ENCODE peak calls at places on chromosomes 3 and 15, in nine cellular contexts. J, E, G, V, T, H, A, U and O are unnamed samples.
A peak's percentile ranks its signal among the peaks of the same experiment; 100 is the strongest.

GRCh38 chr3:35664460-35664919 is 25.2 kb downstream of the ARPP21 start:
- DNase-seq in J (peak; percentile 18), E (no peak), G (peak; percentile 32), V (peak; percentile 64), T (peak; percentile 71), H (no peak), A (no peak), U (no peak), O (no peak)

GRCh38 chr3:60756231-60756630 is 495.0 kb downstream of the FHIT start:
- DNase-seq in J (no peak), E (no peak), G (no peak), V (no peak), T (no peak), H (no peak), A (no peak), U (no peak), O (no peak)

GRCh38 chr3:156820687-156821070 is 5.5 kb upstream of the LEKR1 start:
- DNase-seq in J (no peak), E (no peak), G (peak; percentile 38), V (no peak), T (no peak), H (no peak), A (no peak), U (no peak), O (no peak)

GRCh38 chr15:90266485-90266884 is 1.0 kb downstream of the NGRN start:
- DNase-seq in J (peak; percentile 43), E (no peak), G (no peak), V (no peak), T (no peak), H (no peak), A (no peak), U (no peak), O (no peak)

GRCh38 chr3:181699171-181699903 is 12.4 kb upstream of the SOX2 start:
- DNase-seq in J (no peak), E (no peak), G (no peak), V (no peak), T (no peak), H (no peak), A (no peak), U (no peak), O (no peak)

GRCh38 chr3:42009456-42009855 is 47.6 kb upstream of the ULK4 start:
- DNase-seq in J (no peak), E (no peak), G (no peak), V (no peak), T (no peak), H (no peak), A (no peak), U (no peak), O (no peak)

GRCh38 chr3:193822492-193823220 is 229.6 kb downstream of the OPA1 start:
- DNase-seq in J (no peak), E (no peak), G (no peak), V (no peak), T (no peak), H (no peak), A (no peak), U (no peak), O (no peak)

GRCh38 chr3:121463745-121464144 is 82.0 kb downstream of the POLQ start:
- DNase-seq in J (no peak), E (no peak), G (no peak), V (no peak), T (no peak), H (no peak), A (no peak), U (no peak), O (no peak)

GRCh38 chr3:197561926-197562325 is 6.2 kb upstream of the BDH1 start:
- DNase-seq in J (no peak), E (no peak), G (peak; percentile 83), V (no peak), T (no peak), H (no peak), A (no peak), U (no peak), O (no peak)

GRCh38 chr3:184380210-184380626 is 364 bp downstream of the CHRD start:
- DNase-seq in J (peak; percentile 30), E (no peak), G (no peak), V (peak; percentile 72), T (peak; percentile 71), H (no peak), A (peak; percentile 43), U (peak; percentile 74), O (no peak)

GRCh38 chr15:91491131-91491950 is 362.2 kb upstream of the SLCO3A1 start:
- DNase-seq in J (peak; percentile 20), E (no peak), G (no peak), V (no peak), T (no peak), H (no peak), A (no peak), U (no peak), O (peak; percentile 22)

GRCh38 chr3:53202331-53203015 is 41.5 kb downstream of the PRKCD start:
- DNase-seq in J (no peak), E (no peak), G (no peak), V (no peak), T (no peak), H (no peak), A (no peak), U (no peak), O (no peak)

GRCh38 chr15:70098170-70098460 is 398 bp upstream of the TLE3 start:
- DNase-seq in J (no peak), E (no peak), G (peak; percentile 26), V (no peak), T (no peak), H (no peak), A (no peak), U (no peak), O (no peak)

GRCh38 chr3:146334151-146334550 is 83.2 kb upstream of the PLSCR4 start:
- DNase-seq in J (peak; percentile 54), E (no peak), G (no peak), V (peak; percentile 20), T (no peak), H (no peak), A (no peak), U (peak; percentile 28), O (no peak)

GRCh38 chr3:49422379-49423248 is at the start of gene AMT:
- DNase-seq in J (no peak), E (no peak), G (no peak), V (peak; percentile 65), T (peak; percentile 78), H (no peak), A (peak; percentile 67), U (no peak), O (no peak)

GRCh38 chr3:55770077-55770476 is 283.0 kb upstream of the WNT5A start:
- DNase-seq in J (no peak), E (no peak), G (no peak), V (no peak), T (no peak), H (no peak), A (no peak), U (no peak), O (no peak)

GRCh38 chr3:37575284-37575683 is 286.4 kb upstream of the CTDSPL start:
- DNase-seq in J (no peak), E (no peak), G (no peak), V (no peak), T (no peak), H (no peak), A (no peak), U (no peak), O (no peak)

GRCh38 chr3:37574177-37574958 is 287.3 kb upstream of the CTDSPL start:
- DNase-seq in J (no peak), E (no peak), G (no peak), V (no peak), T (no peak), H (no peak), A (no peak), U (no peak), O (no peak)

GRCh38 chr3:37569991-37570390 is 291.7 kb upstream of the CTDSPL start:
- DNase-seq in J (no peak), E (no peak), G (no peak), V (no peak), T (no peak), H (no peak), A (no peak), U (no peak), O (no peak)

GRCh38 chr3:37571269-37571668 is 290.4 kb upstream of the CTDSPL start:
- DNase-seq in J (peak; percentile 19), E (no peak), G (no peak), V (no peak), T (no peak), H (no peak), A (no peak), U (no peak), O (no peak)
- TF ChIP-seq CTCF in J (peak; percentile 12), E (peak; percentile 32), G (no peak), V (peak; percentile 44), T (no peak), H (peak; percentile 42), A (no peak), U (peak; percentile 23), O (no peak)

DNA sequence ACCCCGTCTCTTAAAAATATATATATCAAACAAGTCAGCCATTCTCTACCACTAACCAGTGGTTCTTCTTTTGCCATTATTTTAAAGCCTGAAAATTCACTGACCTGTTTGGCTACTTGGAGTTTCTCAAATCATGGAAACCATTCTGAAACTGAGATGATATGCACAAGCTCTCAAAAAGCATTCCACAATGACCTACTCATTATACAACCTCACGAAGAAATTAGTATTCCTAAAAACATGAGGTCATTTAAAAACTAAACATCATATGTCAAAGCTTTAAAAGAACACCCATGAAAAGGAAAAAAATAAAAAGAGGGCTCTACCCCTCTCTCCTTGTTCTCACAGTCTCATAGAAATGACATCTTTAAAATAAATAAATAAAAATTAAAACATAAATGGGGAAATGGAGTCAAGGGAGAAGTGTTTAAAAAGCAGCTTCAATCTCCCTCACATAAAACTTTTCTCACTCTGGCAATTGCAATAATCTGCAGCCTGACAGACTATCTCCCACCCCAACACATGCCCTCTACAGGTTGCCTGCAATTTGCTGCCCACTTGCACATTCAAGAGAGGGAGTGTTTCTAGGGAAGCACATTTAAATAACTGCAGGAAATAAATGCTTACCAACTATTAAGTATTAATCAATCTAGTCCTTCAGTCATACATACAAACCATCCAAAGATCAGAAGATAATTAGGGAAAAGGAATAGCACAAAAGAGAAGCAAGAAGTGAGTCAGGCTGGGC is 73.3 kb downstream of the TRANK1 start:
- DNase-seq in J (no peak), E (no peak), G (no peak), V (no peak), T (no peak), H (no peak), A (no peak), U (no peak), O (no peak)
- TF ChIP-seq CTCF in J (no peak), E (no peak), G (no peak), V (no peak), T (no peak), H (no peak), A (no peak), U (no peak), O (no peak)

DNA sequence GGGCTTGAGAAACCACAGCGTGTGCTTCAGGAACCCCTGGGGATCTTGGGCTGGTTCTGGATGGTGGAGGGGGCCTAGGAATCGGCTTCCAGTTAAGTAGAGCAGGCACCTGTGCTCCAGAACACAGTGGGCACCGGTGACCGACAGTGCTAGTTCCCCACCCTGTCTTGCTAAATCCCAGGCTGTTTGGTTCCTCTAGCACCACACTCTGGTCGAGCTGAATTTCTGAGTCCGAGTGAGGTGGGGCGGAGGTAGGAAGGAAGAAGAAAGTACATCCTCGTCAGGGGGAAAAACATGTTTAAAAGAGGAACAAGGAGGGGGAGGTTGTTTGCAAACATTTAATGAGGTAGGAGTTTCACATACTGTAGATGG is 29.1 kb downstream of the SLC6A6 start:
- DNase-seq in J (no peak), E (no peak), G (peak; percentile 85), V (no peak), T (no peak), H (no peak), A (no peak), U (no peak), O (no peak)
- TF ChIP-seq CTCF in J (no peak), E (no peak), G (peak; percentile 18), V (no peak), T (no peak), H (no peak), A (no peak), U (no peak), O (no peak)

GRCh38 chr3:74883690-74884089 is 269.2 kb upstream of the CNTN3 start:
- DNase-seq in J (peak; percentile 19), E (no peak), G (no peak), V (no peak), T (no peak), H (no peak), A (no peak), U (no peak), O (no peak)
- TF ChIP-seq CTCF in J (peak; percentile 42), E (peak; percentile 50), G (peak; percentile 13), V (peak; percentile 31), T (no peak), H (no peak), A (peak; percentile 52), U (no peak), O (no peak)